ENCODE peak calls at places on chromosome 5, in six cellular contexts. Y is astrocyte of the spinal cord, L is cardiac fibroblast, W is lower lobe of right lung, E is neural crest cell, T is fibroblast of lung. G is an unnamed sample.

GRCh38 chr5:127567026-127567768 is 49.8 kb downstream of the PRRC1 start:
- DNase-seq in Y (no peak), L (no peak), W (no peak), E (no peak), T (no peak), G (no peak)

GRCh38 chr5:133427121-133427777 is 185.1 kb downstream of the FSTL4 start:
- DNase-seq in Y (no peak), L (peak), W (no peak), E (no peak), T (peak), G (no peak)

GRCh38 chr5:126718246-126718868 is 58.6 kb upstream of the LMNB1 start:
- DNase-seq in Y (no peak), L (no peak), W (no peak), E (no peak), T (no peak), G (no peak)

GRCh38 chr5:151427258-151427657 is 20.1 kb upstream of the SLC36A1 start:
- DNase-seq in Y (no peak), L (no peak), W (no peak), E (no peak), T (no peak), G (peak)

GRCh38 chr5:5497132-5497748 is 74.8 kb downstream of the ICE1 start:
- DNase-seq in Y (peak), L (peak), W (no peak), E (peak), T (peak), G (no peak)

GRCh38 chr5:1549631-1550030 is 25.9 kb upstream of the LPCAT1 start:
- DNase-seq in Y (no peak), L (no peak), W (no peak), E (no peak), T (no peak), G (no peak)

GRCh38 chr5:130964238-130965192 is 200.5 kb downstream of the HINT1 start:
- DNase-seq in Y (no peak), L (no peak), W (no peak), E (no peak), T (peak), G (no peak)

GRCh38 chr5:176875014-176875550 is 24.1 kb downstream of the HK3 start:
- DNase-seq in Y (no peak), L (no peak), W (no peak), E (no peak), T (no peak), G (no peak)

GRCh38 chr5:154179846-154180710 is 10.5 kb upstream of the GALNT10 start:
- DNase-seq in Y (peak), L (peak), W (no peak), E (peak), T (peak), G (no peak)

GRCh38 chr5:38468202-38468656 is 88.2 kb downstream of the LIFR start:
- DNase-seq in Y (peak), L (peak), W (no peak), E (no peak), T (peak), G (no peak)

DNA sequence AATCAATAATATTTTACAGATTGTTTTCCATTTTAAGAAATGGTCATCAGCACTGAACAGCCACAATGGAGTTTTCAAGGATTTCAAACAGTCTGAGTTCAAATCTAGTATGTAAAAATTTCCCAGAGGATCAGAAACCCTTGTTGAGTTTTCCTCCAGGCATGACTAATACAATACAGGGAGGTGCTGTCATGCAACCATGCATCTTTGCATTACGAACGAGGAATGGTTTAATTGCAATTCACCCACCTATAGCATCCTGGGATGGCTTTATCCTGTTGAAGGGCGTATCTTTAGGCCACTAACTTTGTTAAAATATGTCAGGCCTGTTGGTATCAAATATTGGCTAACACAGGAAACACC is 196.4 kb downstream of the EFNA5 start:
- DNase-seq in Y (no peak), L (no peak), W (no peak), E (no peak), T (no peak), G (no peak)
- TF ChIP-seq CTCF in Y (no peak), L (no peak), W (no peak), E (no peak), T (no peak), G (no peak)

GRCh38 chr5:142548739-142549275 is 137.1 kb downstream of the FGF1 start:
- DNase-seq in Y (peak), L (peak), W (no peak), E (peak), T (peak), G (no peak)

GRCh38 chr5:142549834-142550233 is 136.1 kb downstream of the FGF1 start:
- DNase-seq in Y (no peak), L (no peak), W (no peak), E (no peak), T (no peak), G (no peak)

GRCh38 chr5:142550471-142550870 is 135.4 kb downstream of the FGF1 start:
- DNase-seq in Y (no peak), L (no peak), W (no peak), E (no peak), T (no peak), G (no peak)

GRCh38 chr5:142547445-142548374 is 138.2 kb downstream of the FGF1 start:
- DNase-seq in Y (peak), L (no peak), W (no peak), E (no peak), T (no peak), G (no peak)

DNA sequence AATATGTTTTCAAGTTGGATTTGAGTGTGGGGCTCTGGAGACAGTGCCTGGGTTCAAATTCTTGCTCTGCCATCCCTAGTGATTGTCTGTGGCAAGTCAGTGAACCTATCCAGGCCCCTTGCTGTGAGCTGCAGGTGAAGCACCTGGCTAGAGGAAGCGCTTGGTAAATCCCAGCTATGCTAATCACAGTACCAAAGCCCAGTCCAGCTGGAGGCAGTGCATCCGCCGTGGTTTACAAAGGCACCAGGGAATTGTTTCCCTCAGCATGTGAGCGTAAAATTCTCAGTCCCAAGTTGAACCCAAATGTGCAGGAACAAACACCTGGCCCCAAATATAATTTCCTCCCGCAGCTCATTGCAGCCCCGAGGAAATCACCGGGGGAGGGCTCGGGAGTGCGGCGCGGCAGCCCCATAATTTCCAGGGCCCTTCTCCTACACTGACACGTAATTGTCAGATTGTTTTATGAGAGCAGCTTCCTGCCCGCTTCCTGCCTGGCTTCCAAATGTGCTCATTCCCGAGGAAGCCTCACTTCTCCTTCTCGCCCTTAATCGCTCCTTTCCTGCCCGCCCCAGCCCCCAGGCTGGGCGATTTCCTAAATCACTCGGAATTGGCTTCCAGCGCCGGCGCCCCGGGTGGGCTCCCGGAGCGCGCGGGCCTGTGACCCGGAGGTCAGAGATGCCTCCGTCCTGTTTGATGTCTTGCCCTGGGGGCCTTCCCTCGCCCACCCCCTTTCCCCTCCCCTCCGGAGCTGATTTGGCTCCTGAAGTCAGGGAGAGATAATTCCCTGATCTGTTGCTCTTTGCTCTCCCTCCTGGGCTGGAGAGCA is 134.4 kb downstream of the FGF1 start:
- DNase-seq in Y (no peak), L (peak), W (no peak), E (peak), T (no peak), G (no peak)
- TF ChIP-seq CTCF in Y (no peak), L (no peak), W (no peak), E (no peak), T (no peak), G (no peak)

DNA sequence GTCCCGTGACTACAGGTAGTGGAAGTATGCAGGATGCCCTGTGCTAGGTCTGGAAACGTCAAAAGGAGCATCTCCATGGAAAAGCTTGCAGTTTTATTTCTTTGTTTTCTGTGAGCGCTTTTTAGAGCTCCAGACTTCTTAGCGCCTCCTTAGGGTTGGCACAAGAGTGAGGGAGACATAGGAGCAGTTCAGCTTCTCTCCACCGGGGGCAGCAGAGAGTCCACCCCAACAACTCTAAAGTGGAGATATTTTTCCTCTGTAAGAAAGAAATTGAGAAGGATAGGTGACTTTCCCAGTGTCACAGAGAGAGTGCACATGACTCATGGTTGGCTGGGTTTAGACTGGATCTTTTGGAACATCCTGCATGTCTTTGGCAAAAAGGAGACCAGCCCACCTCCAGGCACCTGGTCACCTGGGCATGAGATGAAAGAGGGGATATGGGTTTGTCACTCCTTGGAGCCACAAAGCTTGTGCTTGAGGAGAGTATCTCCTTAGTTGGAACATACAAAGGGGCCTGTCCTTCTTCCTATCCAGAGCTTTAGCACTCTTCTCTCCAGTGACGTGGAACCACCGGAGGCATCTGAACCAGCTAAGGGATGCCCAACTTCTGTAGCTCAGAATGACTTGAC is 637.7 kb downstream of the SEMA5A start:
- DNase-seq in Y (peak), L (peak), W (no peak), E (peak), T (peak), G (no peak)
- TF ChIP-seq CTCF in Y (peak), L (peak), W (peak), E (peak), T (peak), G (no peak)

DNA sequence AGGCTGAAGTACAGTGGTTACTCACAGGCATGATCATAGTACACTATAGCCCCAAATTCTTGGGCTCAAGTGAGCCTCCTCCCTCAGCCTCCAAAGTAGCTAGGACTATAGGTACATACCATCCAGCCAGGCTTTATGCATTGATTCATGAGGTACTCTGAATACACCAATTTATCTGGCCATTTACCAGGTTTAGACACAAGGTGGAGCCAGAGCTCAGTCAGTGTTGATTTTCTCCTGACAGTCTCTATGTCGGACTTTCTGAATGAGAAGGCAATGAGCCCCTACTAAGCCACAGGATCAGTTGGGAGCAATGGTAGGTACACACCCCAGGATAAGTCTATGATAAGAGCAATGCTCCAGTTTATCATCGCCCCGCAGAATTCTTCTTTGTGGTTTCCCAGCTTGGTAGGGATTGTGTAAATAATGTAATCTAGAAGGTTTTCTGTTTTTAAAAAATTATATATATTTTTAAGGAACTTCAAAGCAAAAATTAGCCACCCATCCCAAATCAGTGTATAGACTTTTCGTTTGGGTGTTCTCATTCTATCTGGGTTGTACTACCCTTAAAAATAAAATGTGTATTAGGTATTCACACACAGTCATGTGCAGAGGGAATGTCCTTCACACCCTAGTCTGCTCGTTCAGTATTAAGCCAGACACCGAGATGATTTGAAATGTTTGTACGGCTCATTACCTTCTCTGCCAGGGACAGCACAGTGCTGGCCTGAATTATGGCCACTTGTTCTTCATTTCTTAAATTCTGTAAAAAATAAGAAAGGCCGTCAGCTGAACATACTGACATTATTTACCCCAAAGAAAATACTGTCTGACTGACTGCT is 118.4 kb upstream of the DPYSL3 start:
- DNase-seq in Y (peak), L (peak), W (no peak), E (peak), T (peak), G (no peak)
- TF ChIP-seq CTCF in Y (peak), L (peak), W (peak), E (peak), T (peak), G (no peak)

DNA sequence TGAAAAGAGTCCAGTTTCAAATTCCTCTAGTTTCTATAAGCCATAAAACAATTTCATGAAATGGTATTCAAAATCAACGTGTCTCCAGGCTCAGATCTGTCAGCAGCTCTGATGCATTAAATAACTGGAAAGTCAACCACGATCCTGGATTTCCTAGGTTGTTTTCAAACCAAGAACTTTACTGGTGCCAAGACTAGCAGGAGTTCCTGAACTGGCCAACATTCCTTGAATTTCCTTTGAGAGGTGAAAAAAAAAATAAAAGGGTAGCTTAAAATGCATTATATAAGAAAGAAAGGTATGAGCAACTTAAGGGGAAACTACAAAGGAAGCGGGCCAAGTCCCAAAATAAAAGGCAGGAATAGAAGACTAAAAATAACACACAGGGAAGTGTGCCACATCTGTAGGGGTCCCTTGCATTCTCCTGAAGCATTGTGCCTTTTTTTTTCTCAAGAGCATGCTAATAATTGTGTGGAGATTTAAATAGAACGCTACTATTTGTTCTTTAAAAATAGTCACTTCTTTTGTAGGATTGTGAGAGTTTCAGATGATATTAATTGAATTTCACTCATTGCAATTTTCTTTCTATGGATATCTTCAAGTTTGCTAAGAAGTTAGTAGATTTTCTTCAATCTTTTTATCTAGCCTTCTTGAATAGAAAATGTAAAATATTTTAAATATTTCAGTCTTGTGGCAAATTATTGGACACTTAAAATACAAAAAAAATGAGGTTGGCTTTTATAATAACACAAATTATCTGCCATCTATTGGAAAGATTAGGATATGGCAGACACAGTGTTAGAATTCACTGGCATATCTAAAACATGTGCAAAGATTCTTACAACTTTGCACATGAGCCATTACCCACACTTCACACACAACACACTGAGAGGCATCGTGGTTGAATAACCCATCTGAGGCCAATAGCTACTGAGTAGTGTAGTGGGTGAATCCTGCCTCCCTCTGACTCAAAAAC is 15.3 kb downstream of the ESM1 start:
- DNase-seq in Y (no peak), L (no peak), W (no peak), E (no peak), T (peak), G (no peak)
- TF ChIP-seq CTCF in Y (peak), L (no peak), W (no peak), E (no peak), T (no peak), G (no peak)

GRCh38 chr5:57303985-57304384 is 130.1 kb downstream of the GPBP1 start:
- DNase-seq in Y (no peak), L (no peak), W (no peak), E (no peak), T (no peak), G (no peak)
- TF ChIP-seq CTCF in Y (no peak), L (no peak), W (no peak), E (peak), T (no peak), G (no peak)

DNA sequence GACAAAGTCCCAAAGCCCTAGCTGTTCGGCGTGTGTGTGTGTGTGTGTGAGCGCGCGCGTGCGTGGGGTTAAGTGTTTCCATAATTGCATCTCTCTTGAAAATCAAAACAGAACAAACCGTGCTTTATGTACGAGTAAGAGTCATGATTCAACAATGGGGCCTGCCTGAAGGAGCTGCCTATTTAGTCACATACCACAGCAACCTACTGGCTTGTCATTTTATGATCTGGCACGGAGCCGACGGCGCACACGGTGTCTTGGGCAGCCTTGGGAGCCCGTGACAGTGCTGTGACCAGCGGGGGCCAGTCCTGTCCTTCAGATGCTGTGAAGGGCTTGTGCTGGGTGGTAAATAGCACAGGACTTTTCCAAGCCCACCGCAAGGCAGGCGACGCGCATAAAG is 270.4 kb upstream of the IRX1 start:
- DNase-seq in Y (peak), L (no peak), W (no peak), E (no peak), T (peak), G (no peak)
- TF ChIP-seq CTCF in Y (no peak), L (no peak), W (no peak), E (no peak), T (no peak), G (no peak)

DNA sequence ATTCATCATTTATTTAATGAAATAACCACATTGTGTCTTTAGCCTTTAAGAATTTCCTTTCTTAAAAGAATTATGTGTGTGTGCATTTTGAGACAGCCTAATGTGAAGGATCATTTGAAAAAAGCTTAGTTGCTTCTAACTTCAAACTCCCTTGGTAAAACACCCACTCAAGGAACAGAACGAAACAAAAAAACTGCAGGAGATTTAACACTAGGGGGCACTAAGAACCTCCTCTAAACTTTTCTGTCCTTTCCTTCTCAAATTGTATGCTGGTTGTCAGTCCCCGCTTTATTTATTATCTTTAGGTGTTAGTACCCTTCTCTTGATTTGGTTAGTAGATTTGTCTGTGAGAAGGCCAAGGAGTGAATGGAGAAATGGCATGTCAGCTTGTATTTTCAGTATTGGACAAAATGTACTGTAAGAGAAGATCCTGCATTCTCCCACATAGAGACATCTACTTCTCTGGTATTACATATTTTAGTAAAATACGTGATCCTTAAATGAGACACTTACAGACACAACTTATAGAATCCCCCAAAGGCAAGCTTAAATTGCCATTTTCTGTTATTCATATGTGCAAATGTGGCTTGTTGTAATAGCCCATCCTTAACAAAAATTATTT is 229.7 kb downstream of the MRPS30 start:
- DNase-seq in Y (peak), L (peak), W (no peak), E (peak), T (peak), G (no peak)
- TF ChIP-seq CTCF in Y (peak), L (peak), W (peak), E (peak), T (peak), G (no peak)